ENCODE peak calls at places on chromosomes 1 and 21, in five cellular contexts. Q is progenitor cell of endocrine pancreas; D is occipital lobe; B is RWPE1; R is activated naive CD4-positive, alpha-beta T cell treated with Interleukin-2 at 50 U/mL for 16 hours. J is an unnamed sample.

GRCh38 chr1:117346206-117346928 is 20.9 kb upstream of the MAN1A2 start:
- DNase-seq in Q (no peak), D (no peak), B (no peak), R (peak; percentile 33), J (no peak)

GRCh38 chr1:38045431-38046332 is 911 bp downstream of the POU3F1 start:
- DNase-seq in Q (no peak), D (no peak), B (no peak), R (peak; percentile 15), J (no peak)

GRCh38 chr21:32626633-32627196 is 14.5 kb upstream of the CFAP298 start:
- DNase-seq in Q (no peak), D (no peak), B (no peak), R (no peak), J (no peak)

GRCh38 chr1:227323164-227323955 is 5.1 kb upstream of the CDC42BPA start:
- DNase-seq in Q (no peak), D (no peak), B (peak; percentile 45), R (no peak), J (no peak)

GRCh38 chr1:22053018-22053860 is 730 bp downstream of the CDC42 start:
- DNase-seq in Q (peak; percentile 51), D (peak; percentile 36), B (no peak), R (peak; percentile 39), J (peak; percentile 21)

GRCh38 chr1:230572121-230573083 is 69.9 kb upstream of the COG2 start:
- DNase-seq in Q (no peak), D (no peak), B (no peak), R (no peak), J (no peak)

GRCh38 chr21:42748620-42749176 is 95.3 kb downstream of the PDE9A start:
- DNase-seq in Q (no peak), D (no peak), B (no peak), R (no peak), J (no peak)

GRCh38 chr1:63143482-63143881 is 178.9 kb upstream of the FOXD3 start:
- DNase-seq in Q (no peak), D (no peak), B (no peak), R (no peak), J (no peak)

GRCh38 chr1:99657213-99658030 is 11.5 kb downstream of the PALMD start:
- DNase-seq in Q (no peak), D (no peak), B (no peak), R (no peak), J (no peak)

GRCh38 chr1:77281491-77282186 is at the start of gene AK5:
- DNase-seq in Q (peak; percentile 46), D (peak; percentile 55), B (peak; percentile 49), R (peak; percentile 44), J (peak; percentile 59)

GRCh38 chr1:1602321-1602931 is 2.5 kb upstream of the FNDC10 start:
- DNase-seq in Q (no peak), D (no peak), B (no peak), R (no peak), J (no peak)

GRCh38 chr1:152110860-152111514 is 4.3 kb downstream of the TCHH start:
- DNase-seq in Q (no peak), D (peak; percentile 34), B (peak; percentile 25), R (peak; percentile 27), J (no peak)

GRCh38 chr21:46308431-46308830 is 15.2 kb downstream of the C21orf58 start:
- DNase-seq in Q (no peak), D (no peak), B (no peak), R (no peak), J (no peak)

GRCh38 chr1:58941471-58942289 is 157.8 kb upstream of the JUN start:
- DNase-seq in Q (no peak), D (no peak), B (no peak), R (peak; percentile 24), J (no peak)

GRCh38 chr1:175307160-175307559 is 114.6 kb upstream of the KIAA0040 start:
- DNase-seq in Q (no peak), D (no peak), B (no peak), R (no peak), J (peak; percentile 71)

GRCh38 chr1:109619655-109620395 is at the start of gene AMPD2:
- DNase-seq in Q (peak; percentile 44), D (no peak), B (peak; percentile 85), R (peak; percentile 76), J (no peak)

GRCh38 chr1:239630767-239631166 is 244.4 kb downstream of the CHRM3 start:
- DNase-seq in Q (no peak), D (no peak), B (no peak), R (no peak), J (no peak)

J was measured in posterior cingulate gyrus.